ENCODE peak calls at places on chromosome 14, in ten cellular contexts. One of them, this sample, is unnamed.

GRCh38 chr14:51540364-51540763 is 111.3 kb upstream of the FRMD6 start:
- DNase-seq in IMR-90: peak; percentile 41
- DNase-seq in HFFc6: peak; percentile 55
- DNase-seq in kidney epithelial cell: no peak
- DNase-seq in type B pancreatic cell: no peak
- DNase-seq in bronchial epithelial cell: peak; percentile 60
- DNase-seq in psoas muscle: no peak
- DNase-seq in foreskin keratinocyte: peak; percentile 63
- DNase-seq in lung: no peak
- DNase-seq in tibial nerve: no peak
- DNase-seq in this sample: no peak

GRCh38 chr14:87178277-87178676 is 814.7 kb downstream of the GALC start:
- DNase-seq in IMR-90: no peak
- DNase-seq in psoas muscle: no peak
- DNase-seq in bronchial epithelial cell: no peak
- DNase-seq in type B pancreatic cell: no peak
- DNase-seq in foreskin keratinocyte: no peak
- DNase-seq in tibial nerve: no peak
- DNase-seq in HFFc6: no peak
- DNase-seq in kidney epithelial cell: no peak
- DNase-seq in lung: no peak
- DNase-seq in this sample: no peak

GRCh38 chr14:58638231-58639205 is 756 bp downstream of the DACT1 start:
- DNase-seq in tibial nerve: no peak
- DNase-seq in HFFc6: peak; percentile 7
- DNase-seq in psoas muscle: peak; percentile 28
- DNase-seq in IMR-90: peak; percentile 30
- DNase-seq in kidney epithelial cell: no peak
- DNase-seq in type B pancreatic cell: no peak
- DNase-seq in bronchial epithelial cell: no peak
- DNase-seq in lung: no peak
- DNase-seq in foreskin keratinocyte: no peak
- DNase-seq in this sample: peak; percentile 20

GRCh38 chr14:104827173-104828055 is 26.5 kb downstream of the ZBTB42 start:
- DNase-seq in type B pancreatic cell: no peak
- DNase-seq in kidney epithelial cell: no peak
- DNase-seq in IMR-90: peak; percentile 32
- DNase-seq in HFFc6: peak; percentile 21
- DNase-seq in psoas muscle: no peak
- DNase-seq in lung: peak; percentile 57
- DNase-seq in bronchial epithelial cell: no peak
- DNase-seq in foreskin keratinocyte: no peak
- DNase-seq in tibial nerve: no peak
- DNase-seq in this sample: no peak

GRCh38 chr14:48665077-48665784 is 920.9 kb downstream of the RPS29 start:
- DNase-seq in bronchial epithelial cell: no peak
- DNase-seq in foreskin keratinocyte: no peak
- DNase-seq in HFFc6: no peak
- DNase-seq in IMR-90: peak; percentile 52
- DNase-seq in lung: no peak
- DNase-seq in tibial nerve: no peak
- DNase-seq in type B pancreatic cell: no peak
- DNase-seq in kidney epithelial cell: no peak
- DNase-seq in psoas muscle: no peak
- DNase-seq in this sample: no peak

GRCh38 chr14:51828017-51828797 is 32.2 kb upstream of the GNG2 start:
- DNase-seq in IMR-90: peak; percentile 62
- DNase-seq in bronchial epithelial cell: peak; percentile 82
- DNase-seq in kidney epithelial cell: peak; percentile 60
- DNase-seq in HFFc6: peak; percentile 72
- DNase-seq in psoas muscle: peak; percentile 33
- DNase-seq in lung: no peak
- DNase-seq in foreskin keratinocyte: peak; percentile 58
- DNase-seq in type B pancreatic cell: no peak
- DNase-seq in tibial nerve: no peak
- DNase-seq in this sample: no peak

GRCh38 chr14:104795781-104796681 is 483 bp upstream of the AKT1 start:
- DNase-seq in psoas muscle: peak; percentile 70
- DNase-seq in bronchial epithelial cell: no peak
- DNase-seq in tibial nerve: no peak
- DNase-seq in lung: no peak
- DNase-seq in kidney epithelial cell: no peak
- DNase-seq in HFFc6: no peak
- DNase-seq in foreskin keratinocyte: no peak
- DNase-seq in IMR-90: no peak
- DNase-seq in type B pancreatic cell: no peak
- DNase-seq in this sample: no peak

GRCh38 chr14:32495435-32495734 is 166.3 kb downstream of the AKAP6 start:
- DNase-seq in bronchial epithelial cell: no peak
- DNase-seq in kidney epithelial cell: no peak
- DNase-seq in psoas muscle: no peak
- DNase-seq in tibial nerve: no peak
- DNase-seq in IMR-90: no peak
- DNase-seq in foreskin keratinocyte: no peak
- DNase-seq in type B pancreatic cell: no peak
- DNase-seq in HFFc6: no peak
- DNase-seq in lung: no peak
- DNase-seq in this sample: no peak

GRCh38 chr14:21059842-21060589 is 2.4 kb downstream of the RNASE8 start:
- DNase-seq in foreskin keratinocyte: no peak
- DNase-seq in tibial nerve: no peak
- DNase-seq in psoas muscle: no peak
- DNase-seq in HFFc6: no peak
- DNase-seq in bronchial epithelial cell: peak; percentile 45
- DNase-seq in type B pancreatic cell: no peak
- DNase-seq in lung: no peak
- DNase-seq in IMR-90: no peak
- DNase-seq in kidney epithelial cell: no peak
- DNase-seq in this sample: no peak

GRCh38 chr14:69432364-69432763 is 33.9 kb downstream of the SLC39A9 start:
- DNase-seq in tibial nerve: no peak
- DNase-seq in type B pancreatic cell: no peak
- DNase-seq in foreskin keratinocyte: no peak
- DNase-seq in lung: no peak
- DNase-seq in HFFc6: peak; percentile 33
- DNase-seq in kidney epithelial cell: no peak
- DNase-seq in bronchial epithelial cell: no peak
- DNase-seq in psoas muscle: no peak
- DNase-seq in IMR-90: peak; percentile 34
- DNase-seq in this sample: no peak
- TF ChIP-seq CTCF in tibial nerve: no peak
- TF ChIP-seq CTCF in type B pancreatic cell: no peak
- TF ChIP-seq CTCF in foreskin keratinocyte: no peak
- TF ChIP-seq CTCF in lung: no peak
- TF ChIP-seq CTCF in HFFc6: no peak
- TF ChIP-seq CTCF in kidney epithelial cell: no peak
- TF ChIP-seq CTCF in bronchial epithelial cell: no peak
- TF ChIP-seq CTCF in psoas muscle: no peak
- TF ChIP-seq CTCF in IMR-90: no peak
- TF ChIP-seq CTCF in this sample: no peak

GRCh38 chr14:22158560-22158959 is 430.5 kb downstream of the DAD1 start:
- DNase-seq in lung: no peak
- DNase-seq in foreskin keratinocyte: no peak
- DNase-seq in bronchial epithelial cell: no peak
- DNase-seq in psoas muscle: no peak
- DNase-seq in kidney epithelial cell: no peak
- DNase-seq in IMR-90: no peak
- DNase-seq in tibial nerve: no peak
- DNase-seq in type B pancreatic cell: no peak
- DNase-seq in HFFc6: no peak
- DNase-seq in this sample: no peak

GRCh38 chr14:22164616-22165015 is 424.4 kb downstream of the DAD1 start:
- DNase-seq in lung: no peak
- DNase-seq in IMR-90: no peak
- DNase-seq in tibial nerve: no peak
- DNase-seq in kidney epithelial cell: no peak
- DNase-seq in type B pancreatic cell: no peak
- DNase-seq in HFFc6: no peak
- DNase-seq in psoas muscle: no peak
- DNase-seq in bronchial epithelial cell: peak; percentile 46
- DNase-seq in foreskin keratinocyte: no peak
- DNase-seq in this sample: no peak

GRCh38 chr14:22159049-22159448 is 430.0 kb downstream of the DAD1 start:
- DNase-seq in tibial nerve: no peak
- DNase-seq in IMR-90: no peak
- DNase-seq in bronchial epithelial cell: peak; percentile 98
- DNase-seq in kidney epithelial cell: peak; percentile 65
- DNase-seq in foreskin keratinocyte: peak; percentile 95
- DNase-seq in psoas muscle: no peak
- DNase-seq in type B pancreatic cell: no peak
- DNase-seq in HFFc6: no peak
- DNase-seq in lung: no peak
- DNase-seq in this sample: no peak

GRCh38 chr14:22159968-22160367 is 429.1 kb downstream of the DAD1 start:
- DNase-seq in tibial nerve: no peak
- DNase-seq in foreskin keratinocyte: no peak
- DNase-seq in kidney epithelial cell: no peak
- DNase-seq in IMR-90: no peak
- DNase-seq in type B pancreatic cell: no peak
- DNase-seq in psoas muscle: no peak
- DNase-seq in bronchial epithelial cell: peak; percentile 70
- DNase-seq in lung: no peak
- DNase-seq in HFFc6: no peak
- DNase-seq in this sample: no peak

DNA sequence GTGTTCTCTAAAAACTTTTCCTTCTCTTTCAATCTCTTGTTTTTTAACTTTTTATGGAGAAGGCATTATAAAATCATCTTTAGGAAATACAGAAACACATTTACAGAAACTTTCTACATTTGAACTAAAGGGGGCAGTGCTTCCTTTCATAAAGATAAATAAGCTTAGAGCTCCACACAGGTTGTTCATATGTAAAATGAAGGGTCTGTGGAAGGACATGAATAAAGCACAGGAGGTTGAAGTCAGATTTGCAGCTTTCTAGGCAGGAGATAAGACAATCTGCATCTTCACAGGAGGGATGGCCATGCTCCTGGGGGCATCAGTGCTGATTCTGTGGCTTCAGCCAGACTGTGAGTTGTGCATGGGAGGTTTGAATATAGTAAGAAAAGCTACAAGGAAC is 426.0 kb downstream of the DAD1 start:
- DNase-seq in lung: no peak
- DNase-seq in bronchial epithelial cell: peak; percentile 46
- DNase-seq in tibial nerve: no peak
- DNase-seq in type B pancreatic cell: no peak
- DNase-seq in IMR-90: peak; percentile 45
- DNase-seq in kidney epithelial cell: no peak
- DNase-seq in foreskin keratinocyte: no peak
- DNase-seq in HFFc6: no peak
- DNase-seq in psoas muscle: no peak
- DNase-seq in this sample: no peak
- TF ChIP-seq CTCF in lung: no peak
- TF ChIP-seq CTCF in bronchial epithelial cell: no peak
- TF ChIP-seq CTCF in tibial nerve: no peak
- TF ChIP-seq CTCF in type B pancreatic cell: peak; percentile 56
- TF ChIP-seq CTCF in IMR-90: peak; percentile 55
- TF ChIP-seq CTCF in kidney epithelial cell: peak; percentile 45
- TF ChIP-seq CTCF in foreskin keratinocyte: peak; percentile 67
- TF ChIP-seq CTCF in HFFc6: peak; percentile 43
- TF ChIP-seq CTCF in psoas muscle: no peak
- TF ChIP-seq CTCF in this sample: no peak

GRCh38 chr14:106308839-106309389 is 782.5 kb downstream of the TMEM121 start:
- DNase-seq in lung: peak; percentile 43
- DNase-seq in psoas muscle: no peak
- DNase-seq in type B pancreatic cell: no peak
- DNase-seq in bronchial epithelial cell: no peak
- DNase-seq in foreskin keratinocyte: no peak
- DNase-seq in tibial nerve: no peak
- DNase-seq in kidney epithelial cell: no peak
- DNase-seq in IMR-90: no peak
- DNase-seq in HFFc6: no peak
- DNase-seq in this sample: no peak
- TF ChIP-seq CTCF in lung: no peak
- TF ChIP-seq CTCF in psoas muscle: no peak
- TF ChIP-seq CTCF in type B pancreatic cell: peak; percentile 59
- TF ChIP-seq CTCF in bronchial epithelial cell: peak; percentile 32
- TF ChIP-seq CTCF in foreskin keratinocyte: peak; percentile 69
- TF ChIP-seq CTCF in tibial nerve: no peak
- TF ChIP-seq CTCF in kidney epithelial cell: peak; percentile 48
- TF ChIP-seq CTCF in IMR-90: peak; percentile 29
- TF ChIP-seq CTCF in HFFc6: peak; percentile 68
- TF ChIP-seq CTCF in this sample: peak; percentile 30

GRCh38 chr14:66746316-66747006 is 238.5 kb downstream of the GPHN start:
- DNase-seq in IMR-90: peak; percentile 58
- DNase-seq in psoas muscle: no peak
- DNase-seq in kidney epithelial cell: peak; percentile 5
- DNase-seq in foreskin keratinocyte: peak; percentile 12
- DNase-seq in type B pancreatic cell: no peak
- DNase-seq in HFFc6: peak; percentile 51
- DNase-seq in bronchial epithelial cell: peak; percentile 59
- DNase-seq in lung: no peak
- DNase-seq in tibial nerve: peak; percentile 7
- DNase-seq in this sample: no peak
- TF ChIP-seq CTCF in IMR-90: peak; percentile 52
- TF ChIP-seq CTCF in psoas muscle: peak; percentile 55
- TF ChIP-seq CTCF in kidney epithelial cell: peak; percentile 60
- TF ChIP-seq CTCF in foreskin keratinocyte: peak; percentile 71
- TF ChIP-seq CTCF in type B pancreatic cell: peak; percentile 74
- TF ChIP-seq CTCF in HFFc6: peak; percentile 83
- TF ChIP-seq CTCF in bronchial epithelial cell: peak; percentile 52
- TF ChIP-seq CTCF in lung: peak; percentile 2
- TF ChIP-seq CTCF in tibial nerve: peak; percentile 41
- TF ChIP-seq CTCF in this sample: peak; percentile 25

GRCh38 chr14:55864890-55865655 is 253.1 kb upstream of the PELI2 start:
- DNase-seq in foreskin keratinocyte: no peak
- DNase-seq in IMR-90: no peak
- DNase-seq in kidney epithelial cell: no peak
- DNase-seq in type B pancreatic cell: no peak
- DNase-seq in lung: no peak
- DNase-seq in HFFc6: no peak
- DNase-seq in psoas muscle: no peak
- DNase-seq in bronchial epithelial cell: no peak
- DNase-seq in tibial nerve: no peak
- DNase-seq in this sample: no peak
- TF ChIP-seq CTCF in foreskin keratinocyte: peak; percentile 44
- TF ChIP-seq CTCF in IMR-90: no peak
- TF ChIP-seq CTCF in kidney epithelial cell: no peak
- TF ChIP-seq CTCF in type B pancreatic cell: peak; percentile 49
- TF ChIP-seq CTCF in lung: no peak
- TF ChIP-seq CTCF in HFFc6: peak; percentile 29
- TF ChIP-seq CTCF in psoas muscle: no peak
- TF ChIP-seq CTCF in bronchial epithelial cell: no peak
- TF ChIP-seq CTCF in tibial nerve: no peak
- TF ChIP-seq CTCF in this sample: no peak

GRCh38 chr14:25833341-25834121 is 764.3 kb downstream of the NOVA1 start:
- DNase-seq in foreskin keratinocyte: peak; percentile 4
- DNase-seq in psoas muscle: no peak
- DNase-seq in type B pancreatic cell: no peak
- DNase-seq in IMR-90: no peak
- DNase-seq in bronchial epithelial cell: peak; percentile 36
- DNase-seq in kidney epithelial cell: no peak
- DNase-seq in HFFc6: no peak
- DNase-seq in lung: no peak
- DNase-seq in tibial nerve: no peak
- DNase-seq in this sample: peak; percentile 31
- TF ChIP-seq CTCF in foreskin keratinocyte: peak; percentile 67
- TF ChIP-seq CTCF in psoas muscle: no peak
- TF ChIP-seq CTCF in type B pancreatic cell: peak; percentile 84
- TF ChIP-seq CTCF in IMR-90: no peak
- TF ChIP-seq CTCF in bronchial epithelial cell: peak; percentile 42
- TF ChIP-seq CTCF in kidney epithelial cell: peak; percentile 72
- TF ChIP-seq CTCF in HFFc6: no peak
- TF ChIP-seq CTCF in lung: no peak
- TF ChIP-seq CTCF in tibial nerve: peak; percentile 11
- TF ChIP-seq CTCF in this sample: peak; percentile 36

GRCh38 chr14:50231475-50232275 is at the start of gene SOS2:
- DNase-seq in foreskin keratinocyte: peak; percentile 60
- DNase-seq in kidney epithelial cell: peak; percentile 31
- DNase-seq in lung: peak; percentile 87
- DNase-seq in bronchial epithelial cell: peak; percentile 61
- DNase-seq in HFFc6: peak; percentile 69
- DNase-seq in psoas muscle: peak; percentile 88
- DNase-seq in tibial nerve: peak; percentile 71
- DNase-seq in IMR-90: peak; percentile 71
- DNase-seq in type B pancreatic cell: peak; percentile 93
- DNase-seq in this sample: peak; percentile 87
- TF ChIP-seq CTCF in foreskin keratinocyte: peak; percentile 40
- TF ChIP-seq CTCF in kidney epithelial cell: no peak
- TF ChIP-seq CTCF in lung: no peak
- TF ChIP-seq CTCF in bronchial epithelial cell: no peak
- TF ChIP-seq CTCF in HFFc6: peak; percentile 46
- TF ChIP-seq CTCF in psoas muscle: no peak
- TF ChIP-seq CTCF in tibial nerve: peak; percentile 57
- TF ChIP-seq CTCF in IMR-90: no peak
- TF ChIP-seq CTCF in type B pancreatic cell: no peak
- TF ChIP-seq CTCF in this sample: no peak